ENCODE peak calls at places on chromosomes 7 and 10, in nine cellular contexts. W is testis; U is hypothalamus; V is renal cortical epithelial cell; S is stomach; A is T-helper 2 cell; N is hepatocyte; K is T-helper 17 cell; Z is activated T-helper 1 cell treated with anti-CD3 and anti-CD28 coated beads, Interleukin-2, amount 50 U/mL, for 16 hours. J is an unnamed sample.

GRCh38 chr10:78972160-78972946 is 96.4 kb upstream of the ZMIZ1 start:
- DNase-seq in W (peak; percentile 75), V (peak; percentile 89), Z (no peak), S (peak; percentile 48), A (no peak), K (no peak), N (peak; percentile 74), U (peak; percentile 85), J (no peak)

GRCh38 chr7:80611779-80612178 is 26.7 kb upstream of the CD36 start:
- DNase-seq in U (no peak), N (peak; percentile 40), S (peak; percentile 83), Z (no peak), A (no peak), V (peak; percentile 51), K (no peak), W (peak; percentile 75), J (no peak)

GRCh38 chr7:99386584-99387238 is 12.2 kb downstream of the ARPC1B start:
- DNase-seq in S (no peak), K (no peak), U (no peak), A (no peak), W (no peak), Z (no peak), V (peak; percentile 39), N (no peak), J (peak; percentile 73)

GRCh38 chr7:22447759-22448158 is 52.2 kb downstream of the STEAP1B start:
- DNase-seq in W (no peak), K (no peak), S (no peak), V (no peak), N (no peak), U (no peak), A (no peak), Z (no peak), J (no peak)

GRCh38 chr7:140904081-140904480 is 20.6 kb downstream of the BRAF start:
- DNase-seq in Z (no peak), W (no peak), S (no peak), U (no peak), A (no peak), V (peak; percentile 74), N (no peak), K (no peak), J (no peak)

GRCh38 chr10:50585921-50586739 is 37.6 kb downstream of the SGMS1 start:
- DNase-seq in N (peak; percentile 34), U (no peak), K (no peak), A (no peak), S (no peak), W (no peak), Z (no peak), V (peak; percentile 41), J (no peak)

GRCh38 chr7:45161138-45161537 is 3.5 kb downstream of the RAMP3 start:
- DNase-seq in V (no peak), Z (no peak), W (no peak), N (no peak), K (no peak), A (no peak), U (no peak), S (no peak), J (no peak)

GRCh38 chr10:112904000-112904399 is 46.0 kb upstream of the TCF7L2 start:
- DNase-seq in A (no peak), W (no peak), Z (no peak), K (no peak), U (no peak), V (peak; percentile 32), S (no peak), N (peak; percentile 15), J (no peak)

GRCh38 chr10:112260831-112261230 is 22.4 kb upstream of the TECTB start:
- DNase-seq in U (no peak), Z (no peak), V (no peak), N (no peak), S (no peak), K (no peak), W (no peak), A (no peak), J (no peak)

GRCh38 chr7:55111007-55111406 is 92.2 kb downstream of the EGFR start:
- DNase-seq in Z (no peak), N (no peak), V (peak; percentile 86), U (no peak), S (no peak), W (no peak), A (no peak), K (no peak), J (no peak)

GRCh38 chr10:73591935-73592699 is 975 bp upstream of the USP54 start:
- DNase-seq in K (no peak), V (peak; percentile 88), A (no peak), Z (no peak), N (peak; percentile 81), W (peak; percentile 80), U (peak; percentile 58), S (peak; percentile 62), J (no peak)

GRCh38 chr7:151172273-151173141 is 5.0 kb upstream of the GBX1 start:
- DNase-seq in S (peak; percentile 85), Z (peak; percentile 73), N (peak; percentile 84), U (peak; percentile 66), K (peak; percentile 84), W (peak; percentile 87), A (peak; percentile 61), V (peak; percentile 13), J (peak; percentile 80)

J was measured in naive thymus-derived CD8-positive, alpha-beta T cell.